ENCODE peak calls at places on chromosomes 4 and X, in six cellular contexts. X, D, H, L, Z and R are unnamed samples. For H3K9me3, the result is how much of the 10 kb centered on the place peaks cover.

GRCh38 chr4:144656857-144657256 is 10.9 kb downstream of the HHIP start:
- DNase-seq in X (no peak), D (no peak), H (no peak), L (peak), Z (no peak), R (no peak)

GRCh38 chr4:151675366-151676060 is 85.3 kb downstream of the GATB start:
- DNase-seq in X (no peak), D (no peak), H (no peak), L (no peak), Z (peak), R (no peak)

GRCh38 chrX:154833746-154834274 is 652 bp downstream of the SMIM9 start:
- DNase-seq in X (no peak), D (no peak), H (no peak), L (no peak), Z (no peak), R (no peak)

GRCh38 chrX:37357436-37357835 is 8.3 kb downstream of the PRRG1 start:
- DNase-seq in X (no peak), D (no peak), H (no peak), L (no peak), Z (no peak), R (no peak)

GRCh38 chr4:89497517-89498308 is 190.1 kb upstream of the GPRIN3 start:
- DNase-seq in X (peak), D (no peak), H (no peak), L (no peak), Z (no peak), R (no peak)

GRCh38 chr4:8817813-8818062 is 53.9 kb downstream of the HMX1 start:
- DNase-seq in X (no peak), D (no peak), H (no peak), L (no peak), Z (no peak), R (peak)

GRCh38 chrX:38142598-38142997 is 78.1 kb downstream of the SRPX start:
- DNase-seq in X (no peak), D (no peak), H (no peak), L (peak), Z (no peak), R (no peak)

GRCh38 chrX:109485470-109486340 is 3.8 kb upstream of the GUCY2F start:
- DNase-seq in X (peak), D (no peak), H (peak), L (peak), Z (peak), R (peak)

GRCh38 chr4:150849016-150849415 is 166.1 kb downstream of the LRBA start:
- DNase-seq in X (no peak), D (no peak), H (no peak), L (no peak), Z (no peak), R (no peak)

GRCh38 chr4:83413676-83414075 is 41.9 kb downstream of the HELQ start:
- DNase-seq in X (no peak), D (no peak), H (no peak), L (peak), Z (no peak), R (no peak)

GRCh38 chr4:169272265-169272886 is 1.6 kb upstream of the SH3RF1 start:
- DNase-seq in X (no peak), D (no peak), H (no peak), L (peak), Z (no peak), R (no peak)

GRCh38 chrX:104253567-104254441 is 929 bp downstream of the ESX1 start:
- DNase-seq in X (no peak), D (peak), H (no peak), L (no peak), Z (peak), R (no peak)

GRCh38 chr4:72582853-72583252 is 13.8 kb upstream of the ADAMTS3 start:
- DNase-seq in X (no peak), D (no peak), H (no peak), L (no peak), Z (no peak), R (no peak)

GRCh38 chrX:116499780-116500179 is 37.0 kb upstream of the CT83 start:
- DNase-seq in X (no peak), D (no peak), H (no peak), L (no peak), Z (no peak), R (no peak)

GRCh38 chrX:103254171-103254824 is 657 bp downstream of the TCEAL8 start:
- DNase-seq in X (peak), D (peak), H (peak), L (peak), Z (peak), R (peak)

GRCh38 chrX:135531813-135532212 is 11.4 kb downstream of the INTS6L start:
- DNase-seq in X (no peak), D (no peak), H (no peak), L (no peak), Z (no peak), R (no peak)

GRCh38 chr4:139975830-139976272 is 178.1 kb downstream of the MAML3 start:
- DNase-seq in X (peak), D (no peak), H (no peak), L (peak), Z (no peak), R (no peak)

GRCh38 chr4:15455290-15455689 is 14.4 kb upstream of the CC2D2A start:
- DNase-seq in X (no peak), D (peak), H (no peak), L (peak), Z (no peak), R (no peak)

GRCh38 chr4:158811704-158812103 is 42.9 kb downstream of the FNIP2 start:
- DNase-seq in X (no peak), D (no peak), H (no peak), L (no peak), Z (no peak), R (peak)

GRCh38 chr4:25860586-25861421 is 2.0 kb downstream of the SEL1L3 start:
- DNase-seq in X (no peak), D (no peak), H (no peak), L (peak), Z (no peak), R (peak)

GRCh38 chr4:175970734-175971133 is 94.9 kb upstream of the WDR17 start:
- DNase-seq in X (no peak), D (no peak), H (no peak), L (no peak), Z (no peak), R (no peak)
- H3K4me3 ChIP-seq in X (no peak), D (no peak), H (no peak), L (no peak), Z (no peak), R (no peak)

DNA sequence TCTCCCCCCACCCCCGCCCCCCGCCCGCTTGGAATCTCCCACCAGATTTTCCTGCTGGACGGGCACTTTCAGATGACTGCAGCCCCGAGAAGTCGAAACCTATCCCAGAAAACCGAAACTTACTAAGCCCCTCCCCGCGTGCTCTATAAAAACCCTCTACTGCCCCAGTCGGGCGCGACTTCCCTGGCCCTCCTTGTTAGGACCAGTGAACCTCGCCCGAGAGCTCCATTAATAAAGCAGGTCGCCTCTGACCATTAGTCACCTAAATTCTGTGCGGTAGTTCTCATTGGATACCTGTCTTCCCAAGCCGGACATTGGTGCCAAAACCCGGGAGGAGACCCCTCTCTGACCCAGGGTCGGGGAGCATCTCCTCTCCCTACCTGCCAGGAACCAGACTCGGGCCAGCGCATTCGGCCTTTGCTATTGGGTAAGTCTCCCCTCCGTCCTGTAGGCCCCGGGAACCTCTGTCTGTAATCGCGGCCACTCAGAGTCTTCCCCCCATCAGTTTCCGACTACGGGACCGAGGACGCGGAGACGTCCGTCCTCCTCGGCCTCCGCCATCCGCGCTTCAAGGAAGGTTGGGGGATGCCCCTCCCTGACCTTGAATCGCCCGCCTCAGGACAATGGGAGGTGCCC is 958.0 kb downstream of the RPA4 start:
- DNase-seq in X (no peak), D (peak), H (no peak), L (no peak), Z (no peak), R (no peak)
- H3K9me3 ChIP-seq in X (under half), D (under half), H (under half), L (under half), Z (under half), R (under half)

GRCh38 chr4:6367313-6367945 is 97.8 kb downstream of the WFS1 start:
- DNase-seq in X (no peak), D (peak), H (no peak), L (no peak), Z (no peak), R (no peak)

GRCh38 chr4:6368601-6369000 is 99.0 kb downstream of the WFS1 start:
- DNase-seq in X (no peak), D (peak), H (no peak), L (no peak), Z (no peak), R (no peak)

GRCh38 chr4:6369511-6369910 is 99.9 kb downstream of the WFS1 start:
- DNase-seq in X (no peak), D (peak), H (no peak), L (no peak), Z (no peak), R (no peak)

GRCh38 chr4:6369035-6369434 is 99.4 kb downstream of the WFS1 start:
- DNase-seq in X (no peak), D (peak), H (no peak), L (no peak), Z (no peak), R (no peak)

DNA sequence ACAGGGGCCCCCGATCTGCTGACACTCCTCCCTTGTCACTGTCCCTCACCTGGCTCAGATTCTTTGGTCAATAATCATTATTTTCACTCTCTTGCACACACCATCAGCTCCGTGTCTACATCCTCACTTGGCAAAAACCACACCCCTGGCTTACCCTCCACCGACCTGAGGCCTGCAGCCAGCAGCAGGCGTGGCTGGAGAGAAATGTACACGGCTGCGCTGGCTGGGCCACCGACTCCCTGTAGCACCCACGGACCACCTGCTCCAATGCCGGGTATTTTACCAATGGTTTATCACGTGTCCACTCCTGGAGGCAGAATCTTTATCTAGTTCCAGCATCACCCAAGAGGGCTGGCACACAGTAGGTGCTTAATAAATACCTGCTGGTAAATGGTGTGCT is 98.4 kb downstream of the WFS1 start:
- DNase-seq in X (no peak), D (peak), H (no peak), L (no peak), Z (no peak), R (no peak)
- H3K4me3 ChIP-seq in X (no peak), D (no peak), H (no peak), L (no peak), Z (no peak), R (no peak)

DNA sequence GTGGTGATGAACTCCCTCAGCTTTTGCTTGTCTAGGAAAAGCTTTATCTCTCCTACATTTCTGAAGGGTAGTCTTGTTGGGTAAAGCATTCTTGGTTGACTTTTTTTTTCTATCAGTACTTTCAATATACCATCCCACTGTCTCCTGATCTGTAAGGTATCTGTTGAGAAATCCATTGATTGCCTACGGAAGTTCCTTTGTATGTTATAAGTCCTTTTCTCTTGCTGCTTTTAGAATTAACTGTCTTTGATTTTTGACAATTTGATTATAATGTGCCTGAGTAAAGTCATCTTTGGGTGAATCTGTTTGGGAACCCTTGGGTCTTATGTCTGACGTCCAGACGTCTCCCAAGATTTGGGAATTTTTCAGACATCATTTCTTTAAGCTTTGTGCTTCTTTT is 30.8 kb downstream of the SCLT1 start:
- DNase-seq in X (no peak), D (no peak), H (no peak), L (no peak), Z (no peak), R (no peak)
- H3K9me3 ChIP-seq in X (under half), D (under half), H (under half), L (under half), Z (under half), R (under half)

GRCh38 chr4:7781361-7781760 is 158.3 kb downstream of the AFAP1 start:
- DNase-seq in X (no peak), D (peak), H (no peak), L (peak), Z (peak), R (no peak)
- H3K4me3 ChIP-seq in X (no peak), D (no peak), H (no peak), L (no peak), Z (no peak), R (no peak)

GRCh38 chr4:55938501-55938900 is 10.2 kb upstream of the CEP135 start:
- DNase-seq in X (no peak), D (no peak), H (no peak), L (no peak), Z (no peak), R (no peak)
- H3K9me3 ChIP-seq in X (under half), D (under half), H (under half), L (under half), Z (under half), R (under half)

GRCh38 chrX:12866451-12867377 is at the start of gene TLR7:
- DNase-seq in X (no peak), D (no peak), H (no peak), L (no peak), Z (no peak), R (no peak)
- H3K4me3 ChIP-seq in X (no peak), D (no peak), H (no peak), L (no peak), Z (no peak), R (no peak)

GRCh38 chrX:148552775-148553174 is 52.4 kb downstream of the AFF2 start:
- DNase-seq in X (no peak), D (no peak), H (no peak), L (no peak), Z (no peak), R (no peak)

GRCh38 chrX:148556498-148556897 is 56.1 kb downstream of the AFF2 start:
- DNase-seq in X (no peak), D (no peak), H (no peak), L (no peak), Z (no peak), R (no peak)

DNA sequence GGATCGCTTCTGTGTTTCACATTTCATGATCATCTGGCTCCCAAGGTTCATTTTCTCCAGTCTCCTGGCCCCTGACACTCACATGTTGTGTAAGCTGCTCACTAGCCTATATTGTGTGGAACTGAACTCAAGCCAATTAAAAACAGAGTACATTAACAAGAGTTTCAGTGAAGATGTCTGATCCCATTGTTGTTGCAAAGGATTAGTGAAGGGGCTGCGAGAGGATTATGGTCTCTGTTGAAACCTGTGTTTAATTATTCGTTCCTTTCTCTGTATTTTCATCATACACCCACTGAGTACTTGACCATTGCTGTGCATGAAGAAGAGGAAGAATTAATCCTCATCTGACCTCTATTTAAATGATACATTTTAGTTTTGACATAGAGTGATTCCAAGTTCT is 54.7 kb downstream of the AFF2 start:
- DNase-seq in X (no peak), D (no peak), H (no peak), L (no peak), Z (no peak), R (no peak)
- H3K9me3 ChIP-seq in X (under half), D (under half), H (under half), L (under half), Z (under half), R (under half)